ENCODE peak calls at places on chromosomes 1 and 21, in four cellular contexts. V is spleen; I is dorsolateral prefrontal cortex; W is CD8-positive, alpha-beta T cell. D is an unnamed sample.

GRCh38 chr1:98498651-98499050 is 162.9 kb upstream of the SNX7 start:
- DNase-seq in V (no peak), I (no peak), W (no peak), D (no peak)

GRCh38 chr1:78491311-78492071 is 717 bp downstream of the PTGFR start:
- DNase-seq in V (no peak), I (no peak), W (no peak), D (no peak)

GRCh38 chr1:240352769-240353168 is 259.2 kb downstream of the GREM2 start:
- DNase-seq in V (no peak), I (no peak), W (no peak), D (no peak)

GRCh38 chr1:5748286-5749225 is 243.7 kb downstream of the NPHP4 start:
- DNase-seq in V (peak), I (no peak), W (no peak), D (no peak)

GRCh38 chr1:166069390-166069789 is 97.4 kb downstream of the FAM78B start:
- DNase-seq in V (no peak), I (no peak), W (no peak), D (no peak)

GRCh38 chr21:45940091-45940490 is 41.5 kb upstream of the COL6A1 start:
- DNase-seq in V (peak), I (no peak), W (no peak), D (no peak)

GRCh38 chr21:38223893-38224540 is 32.8 kb upstream of the KCNJ15 start:
- DNase-seq in V (no peak), I (no peak), W (no peak), D (no peak)

GRCh38 chr21:15508554-15508953 is 221.2 kb upstream of the USP25 start:
- DNase-seq in V (no peak), I (no peak), W (no peak), D (no peak)

GRCh38 chr21:29938968-29939858 is 583 bp downstream of the GRIK1 start:
- DNase-seq in V (peak), I (peak), W (no peak), D (no peak)

GRCh38 chr1:27257155-27257554 is 22.7 kb downstream of the WDTC1 start:
- DNase-seq in V (no peak), I (no peak), W (no peak), D (no peak)

GRCh38 chr1:162982364-162982763 is 86.8 kb upstream of the RGS4 start:
- DNase-seq in V (no peak), I (no peak), W (no peak), D (no peak)

GRCh38 chr1:162974810-162975209 is 94.4 kb upstream of the RGS4 start:
- DNase-seq in V (no peak), I (no peak), W (no peak), D (no peak)

GRCh38 chr1:162976628-162977027 is 92.5 kb upstream of the RGS4 start:
- DNase-seq in V (no peak), I (no peak), W (no peak), D (no peak)

GRCh38 chr1:162973381-162973795 is 95.8 kb upstream of the RGS4 start:
- DNase-seq in V (no peak), I (no peak), W (no peak), D (no peak)

DNA sequence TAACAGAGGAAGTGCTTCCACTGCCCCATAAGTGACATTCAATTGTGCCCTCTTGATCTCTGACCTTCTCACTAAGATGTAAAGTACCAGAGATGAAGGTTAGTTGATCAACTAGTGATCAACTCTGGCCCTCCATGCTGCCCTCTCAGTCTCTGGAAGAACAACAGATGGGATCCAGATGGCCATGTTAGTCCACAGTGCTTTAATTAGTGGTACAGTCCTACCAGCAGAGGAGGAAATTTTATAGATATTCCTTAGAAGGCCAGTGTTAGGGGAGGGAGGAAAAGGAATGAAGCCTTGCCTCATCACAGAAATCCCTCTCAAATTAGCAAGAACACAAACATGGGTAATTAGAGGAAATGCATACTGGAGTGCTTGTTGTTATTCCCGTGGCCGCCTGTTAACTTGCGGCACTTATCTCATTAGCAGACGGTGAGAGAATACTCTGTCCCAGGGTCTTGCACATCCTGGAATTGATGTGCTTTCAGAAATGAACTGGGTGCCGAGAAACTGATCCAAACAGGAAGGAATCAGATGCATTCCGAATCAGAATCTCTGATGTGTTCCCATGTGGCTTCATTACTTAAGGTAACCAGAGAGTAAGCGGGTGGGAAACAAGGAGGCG is 91.1 kb upstream of the RGS4 start:
- DNase-seq in V (no peak), I (no peak), W (no peak), D (no peak)
- TF ChIP-seq CTCF in V (no peak), I (no peak), W (no peak), D (no peak)

GRCh38 chr1:201542166-201543045 is 3.5 kb downstream of the NAV1 start:
- DNase-seq in V (no peak), I (no peak), W (no peak), D (no peak)

GRCh38 chr1:201544710-201545109 is 5.8 kb downstream of the NAV1 start:
- DNase-seq in V (no peak), I (no peak), W (no peak), D (no peak)

GRCh38 chr1:201540846-201541735 is 2.2 kb downstream of the NAV1 start:
- DNase-seq in V (no peak), I (no peak), W (no peak), D (no peak)

GRCh38 chr1:201543871-201544521 is 5.1 kb downstream of the NAV1 start:
- DNase-seq in V (no peak), I (no peak), W (no peak), D (no peak)

GRCh38 chr1:201546093-201546492 is 7.2 kb downstream of the NAV1 start:
- DNase-seq in V (no peak), I (no peak), W (no peak), D (no peak)
- TF ChIP-seq CTCF in V (no peak), I (peak), W (no peak), D (no peak)

DNA sequence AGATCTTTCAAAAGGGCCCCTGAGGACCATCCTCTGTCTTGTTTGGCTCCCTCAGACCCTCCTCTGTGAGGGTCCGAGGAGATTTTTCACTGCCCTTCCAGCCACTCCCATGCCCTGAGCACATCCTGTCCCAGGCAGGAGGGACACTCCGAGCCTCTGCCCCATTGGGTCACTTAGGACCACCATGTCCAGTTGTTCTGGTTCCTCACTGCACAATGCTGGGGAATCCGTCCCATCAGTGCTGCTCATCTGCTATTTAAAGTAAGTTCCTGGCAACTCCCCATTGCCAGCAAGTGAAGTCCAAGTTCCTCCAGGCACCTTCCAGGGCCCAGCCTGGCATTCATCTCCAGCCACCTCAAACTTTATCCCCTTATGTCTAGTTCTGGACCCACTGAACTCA is 117.5 kb upstream of the GRIK3 start:
- DNase-seq in V (no peak), I (no peak), W (no peak), D (no peak)
- TF ChIP-seq CTCF in V (no peak), I (no peak), W (no peak), D (no peak)

DNA sequence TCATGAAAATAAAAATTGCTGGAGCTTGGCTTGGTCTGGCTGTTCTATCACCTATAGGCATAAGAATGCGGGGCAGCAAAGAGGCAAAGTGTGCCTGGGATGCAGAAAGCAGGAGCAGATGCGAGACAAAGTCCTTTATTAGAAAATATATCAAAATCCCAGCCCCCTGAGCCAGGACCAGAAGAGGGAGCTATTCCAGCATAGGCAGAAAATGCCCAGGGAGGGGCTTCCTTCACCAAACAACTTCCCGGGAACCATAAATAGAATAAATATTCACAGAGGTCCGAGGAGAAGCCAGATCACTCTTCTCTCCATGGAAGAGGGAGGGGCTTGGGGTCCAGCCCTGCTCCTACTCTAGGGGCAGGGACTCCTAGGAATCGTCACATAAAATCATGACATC is 5.0 kb downstream of the PPOX start:
- DNase-seq in V (peak), I (no peak), W (no peak), D (no peak)
- TF ChIP-seq CTCF in V (no peak), I (no peak), W (no peak), D (no peak)

D was measured in activated B cell treated with CpG ODN at 0.5 μM for 24 hours.